ENCODE peak calls at places on chromosomes 2 and 18, in eight cellular contexts. Y, H, Z, S, V, J, A and O are unnamed samples.

GRCh38 chr2:74925361-74925786 is 33.1 kb upstream of the POLE4 start:
- DNase-seq in Z (no peak), V (no peak), Y (no peak), H (no peak), A (no peak), J (no peak), S (no peak), O (no peak)

GRCh38 chr2:153971914-153972313 is 100.2 kb downstream of the GALNT13 start:
- DNase-seq in S (no peak), J (no peak), H (no peak), V (no peak), Y (no peak), Z (no peak), A (no peak), O (no peak)

GRCh38 chr2:128145651-128146050 is 54.7 kb downstream of the UGGT1 start:
- DNase-seq in V (no peak), H (peak; percentile 5), Z (no peak), Y (peak; percentile 5), J (no peak), S (no peak), A (no peak), O (no peak)

GRCh38 chr2:136010126-136010525 is 24.7 kb upstream of the DARS1 start:
- DNase-seq in Y (peak; percentile 57), J (no peak), H (peak; percentile 61), Z (no peak), V (no peak), A (no peak), S (no peak), O (no peak)

GRCh38 chr18:32629292-32629691 is 143.5 kb downstream of the KLHL14 start:
- DNase-seq in Y (no peak), V (no peak), A (no peak), J (no peak), Z (no peak), H (no peak), S (no peak), O (no peak)

GRCh38 chr2:217593732-217594131 is 409.1 kb downstream of the TNS1 start:
- DNase-seq in Y (no peak), S (no peak), Z (no peak), A (no peak), J (no peak), H (no peak), V (no peak), O (no peak)

GRCh38 chr2:144364988-144365738 is 154.8 kb downstream of the ZEB2 start:
- DNase-seq in S (no peak), H (no peak), J (no peak), Y (peak; percentile 77), Z (no peak), A (no peak), V (no peak), O (no peak)

GRCh38 chr2:148554459-148555247 is 89.9 kb upstream of the EPC2 start:
- DNase-seq in H (no peak), Y (no peak), S (peak; percentile 50), V (no peak), A (no peak), Z (no peak), J (no peak), O (no peak)

DNA sequence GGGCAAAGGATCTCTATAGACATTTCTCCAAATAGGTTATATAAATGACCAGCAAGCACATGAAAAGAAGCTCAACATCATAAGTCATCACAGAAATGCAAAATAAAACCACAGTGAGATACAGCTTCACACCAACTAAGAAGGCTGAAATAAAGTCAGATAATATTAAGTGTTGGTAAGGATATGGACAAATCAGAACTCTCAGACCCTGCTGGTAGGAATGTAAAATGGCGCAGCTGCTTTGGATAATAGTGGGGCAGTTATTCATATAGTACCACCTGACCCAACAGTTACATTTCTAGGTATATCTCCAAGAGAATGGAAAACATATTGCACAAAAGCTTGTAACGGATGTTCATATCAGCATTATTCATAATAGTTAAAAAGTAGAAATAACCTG is 14.0 kb downstream of the EPB41L5 start:
- DNase-seq in J (no peak), Z (no peak), H (no peak), S (no peak), Y (no peak), A (no peak), V (no peak), O (no peak)
- TF ChIP-seq CTCF in J (no peak), Z (no peak), H (peak; percentile 32), S (no peak), Y (peak; percentile 35), A (no peak), V (peak; percentile 13), O (peak; percentile 58)

DNA sequence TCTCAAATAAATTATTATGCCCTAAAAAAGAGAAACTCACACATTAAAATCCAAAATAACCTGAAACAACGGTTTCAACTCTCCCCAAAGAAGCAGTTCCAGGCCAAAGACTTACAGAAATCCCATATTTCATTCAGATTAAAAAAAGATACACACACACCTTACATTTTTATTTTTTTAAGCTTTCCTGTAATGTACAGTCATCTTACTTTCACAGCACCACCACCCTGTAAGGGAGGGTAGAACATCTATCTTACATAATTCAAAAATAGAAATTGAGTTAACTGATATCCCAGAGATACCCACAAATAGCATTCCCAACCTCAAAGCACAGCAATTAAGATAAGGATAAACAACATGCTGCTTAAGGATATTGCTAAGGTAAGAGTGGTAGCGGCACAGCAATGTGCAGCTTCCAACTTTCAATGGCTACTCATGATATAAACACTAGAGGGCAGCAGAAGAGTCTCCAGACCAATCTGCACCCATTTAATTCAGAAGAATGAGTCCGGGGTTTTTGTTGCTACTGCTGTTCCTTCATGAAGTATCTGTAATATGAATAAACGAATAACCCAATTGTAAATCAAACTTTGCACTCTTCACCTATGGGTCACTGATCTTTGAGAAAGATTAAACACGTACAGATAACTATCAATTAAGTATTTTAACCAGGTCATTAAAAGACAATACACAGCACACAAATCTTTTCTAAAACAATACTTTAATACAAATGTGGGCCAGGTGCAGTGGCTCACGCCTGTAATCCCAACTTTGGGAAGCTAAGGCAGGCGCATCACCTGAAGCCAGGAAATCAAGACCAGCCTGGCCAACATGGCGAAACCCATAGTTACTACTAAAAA is 11.3 kb downstream of the GFPT1 start:
- DNase-seq in V (no peak), Z (no peak), H (peak; percentile 39), A (no peak), J (peak; percentile 39), S (no peak), Y (peak; percentile 53), O (no peak)
- TF ChIP-seq CTCF in V (peak; percentile 46), Z (peak; percentile 57), H (peak; percentile 50), A (peak; percentile 26), J (peak; percentile 60), S (peak; percentile 38), Y (peak; percentile 66), O (peak; percentile 84)

DNA sequence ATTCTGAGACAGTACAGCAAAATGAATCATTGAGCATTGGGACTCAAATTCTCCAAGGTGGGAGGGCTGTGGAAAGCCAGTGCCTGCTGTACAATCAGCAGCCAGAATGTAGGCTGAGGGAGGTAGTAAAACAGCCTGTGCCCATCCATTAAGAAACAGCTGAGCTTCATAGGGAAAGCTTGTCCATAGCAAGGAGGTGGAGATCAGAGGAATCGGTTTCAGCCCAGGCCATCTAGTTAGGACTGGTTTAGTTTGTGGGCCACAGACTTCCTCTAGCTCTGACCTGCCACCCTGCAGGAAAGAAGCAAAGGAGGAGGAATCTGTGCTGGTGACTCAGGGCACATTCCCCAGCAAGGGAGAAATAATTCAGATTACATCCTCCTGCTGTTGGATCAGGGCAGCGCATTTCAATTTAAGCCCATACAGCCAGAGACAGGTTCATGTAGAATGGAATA is 333.4 kb downstream of the SETBP1 start:
- DNase-seq in Y (peak; percentile 83), V (no peak), Z (peak; percentile 69), S (peak; percentile 57), H (peak; percentile 78), J (no peak), A (no peak), O (no peak)
- TF ChIP-seq CTCF in Y (peak; percentile 36), V (no peak), Z (peak; percentile 18), S (no peak), H (peak; percentile 48), J (no peak), A (no peak), O (peak; percentile 78)

DNA sequence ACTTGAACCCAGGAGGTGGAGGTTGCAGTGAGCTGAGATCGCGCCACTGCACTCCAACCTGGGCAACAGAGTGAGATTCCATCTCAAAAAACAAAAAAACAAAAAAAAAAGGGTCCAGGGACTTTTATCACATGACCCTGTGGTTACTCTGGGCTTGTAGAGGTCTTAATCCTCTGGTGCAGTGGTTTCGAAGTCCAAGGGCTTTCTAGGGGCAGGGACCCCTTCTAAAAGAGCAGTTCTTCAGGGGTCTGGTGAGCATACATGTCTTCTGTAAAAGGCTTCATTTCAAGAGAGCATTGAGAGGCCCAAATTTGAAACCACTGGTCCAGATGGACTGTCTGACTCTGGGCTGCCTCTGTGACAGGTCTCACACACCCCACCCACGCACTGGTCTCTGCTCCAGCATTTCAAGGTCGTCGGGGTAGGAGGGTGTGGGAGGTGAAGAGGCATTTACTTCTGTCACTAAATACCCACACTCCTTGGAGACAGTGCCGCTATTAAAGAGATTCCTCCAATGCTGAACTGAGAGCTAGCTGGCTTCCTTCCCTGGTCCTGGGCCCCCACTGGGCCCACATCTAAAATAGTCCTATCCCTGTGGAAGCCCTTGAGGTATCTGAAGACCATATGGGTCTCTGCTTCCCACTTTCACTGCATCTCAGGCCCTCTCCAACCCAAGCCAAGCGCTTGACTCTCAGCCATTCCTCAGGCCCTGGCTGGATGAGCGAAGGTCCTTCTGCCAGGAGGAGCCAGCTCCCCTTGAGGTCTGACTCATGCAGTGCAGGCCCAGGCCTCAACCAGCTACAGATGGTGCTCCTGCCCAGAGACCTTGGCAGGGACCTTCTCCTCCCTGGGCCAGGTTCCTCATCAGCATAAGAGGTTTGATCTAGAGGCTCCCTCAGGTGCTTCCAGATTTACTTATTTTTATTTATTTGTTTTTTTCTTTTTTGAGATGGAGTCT is 44.8 kb downstream of the PAX8 start:
- DNase-seq in Z (no peak), A (no peak), V (no peak), J (peak; percentile 52), Y (peak; percentile 75), S (no peak), H (peak; percentile 47), O (no peak)
- TF ChIP-seq CTCF in Z (no peak), A (no peak), V (peak; percentile 15), J (no peak), Y (peak; percentile 26), S (no peak), H (peak; percentile 48), O (peak; percentile 34)

GRCh38 chr18:31050635-31051034 is 8.1 kb upstream of the DSC3 start:
- DNase-seq in H (no peak), A (no peak), J (no peak), V (no peak), Y (no peak), S (no peak), Z (no peak), O (no peak)
- TF ChIP-seq CTCF in H (no peak), A (no peak), J (no peak), V (no peak), Y (no peak), S (no peak), Z (no peak), O (no peak)

GRCh38 chr2:168116448-168116847 is 130.9 kb downstream of the STK39 start:
- DNase-seq in V (peak; percentile 28), S (peak; percentile 56), Z (no peak), Y (no peak), J (no peak), A (no peak), H (no peak), O (no peak)
- TF ChIP-seq CTCF in V (peak; percentile 16), S (peak; percentile 14), Z (no peak), Y (peak; percentile 5), J (no peak), A (no peak), H (no peak), O (peak; percentile 68)

GRCh38 chr2:172484253-172484652 is 56.9 kb downstream of the ITGA6 start:
- DNase-seq in H (peak; percentile 53), V (no peak), Z (no peak), Y (peak; percentile 30), A (no peak), S (no peak), J (peak; percentile 22), O (no peak)
- TF ChIP-seq CTCF in H (peak; percentile 40), V (no peak), Z (no peak), Y (peak; percentile 29), A (peak; percentile 2), S (no peak), J (no peak), O (peak; percentile 78)